ENCODE peak calls at places on chromosomes 3 and 15, in ten cellular contexts. R, Y, W, O, N, A, H, P, B and C are unnamed samples.

GRCh38 chr15:85168642-85169173 is 187.1 kb downstream of the PDE8A start:
- DNase-seq in R (peak; percentile 9), Y (no peak), W (peak; percentile 43), O (peak; percentile 21), N (peak; percentile 78), A (peak; percentile 77), H (no peak), P (peak; percentile 29), B (no peak), C (peak; percentile 39)

GRCh38 chr3:187935623-187936156 is 190.4 kb upstream of the BCL6 start:
- DNase-seq in R (peak; percentile 4), Y (peak; percentile 58), W (no peak), O (no peak), N (no peak), A (no peak), H (no peak), P (peak; percentile 56), B (no peak), C (peak; percentile 37)

GRCh38 chr3:61452536-61452991 is 108.8 kb upstream of the PTPRG start:
- DNase-seq in R (no peak), Y (no peak), W (no peak), O (no peak), N (no peak), A (no peak), H (no peak), P (no peak), B (no peak), C (no peak)

GRCh38 chr3:51388286-51389029 is 2.6 kb upstream of the RBM15B start:
- DNase-seq in R (no peak), Y (peak; percentile 52), W (no peak), O (no peak), N (no peak), A (peak; percentile 91), H (no peak), P (no peak), B (no peak), C (no peak)

GRCh38 chr3:78013653-78014052 is 973.8 kb downstream of the ROBO2 start:
- DNase-seq in R (no peak), Y (no peak), W (no peak), O (no peak), N (no peak), A (no peak), H (no peak), P (no peak), B (no peak), C (no peak)

GRCh38 chr15:60704129-60704528 is 225.2 kb upstream of the ICE2 start:
- DNase-seq in R (peak; percentile 14), Y (no peak), W (no peak), O (no peak), N (no peak), A (no peak), H (no peak), P (no peak), B (no peak), C (peak; percentile 79)

GRCh38 chr15:81480645-81481053 is 106.6 kb upstream of the TMC3 start:
- DNase-seq in R (no peak), Y (peak; percentile 35), W (peak; percentile 22), O (peak; percentile 75), N (no peak), A (peak; percentile 79), H (peak; percentile 17), P (no peak), B (peak; percentile 23), C (peak; percentile 37)

GRCh38 chr15:56491110-56491722 is 26.3 kb upstream of the MNS1 start:
- DNase-seq in R (peak; percentile 13), Y (peak; percentile 77), W (peak; percentile 75), O (peak; percentile 89), N (peak; percentile 48), A (peak; percentile 79), H (peak; percentile 63), P (peak; percentile 49), B (peak; percentile 84), C (peak; percentile 19)

DNA sequence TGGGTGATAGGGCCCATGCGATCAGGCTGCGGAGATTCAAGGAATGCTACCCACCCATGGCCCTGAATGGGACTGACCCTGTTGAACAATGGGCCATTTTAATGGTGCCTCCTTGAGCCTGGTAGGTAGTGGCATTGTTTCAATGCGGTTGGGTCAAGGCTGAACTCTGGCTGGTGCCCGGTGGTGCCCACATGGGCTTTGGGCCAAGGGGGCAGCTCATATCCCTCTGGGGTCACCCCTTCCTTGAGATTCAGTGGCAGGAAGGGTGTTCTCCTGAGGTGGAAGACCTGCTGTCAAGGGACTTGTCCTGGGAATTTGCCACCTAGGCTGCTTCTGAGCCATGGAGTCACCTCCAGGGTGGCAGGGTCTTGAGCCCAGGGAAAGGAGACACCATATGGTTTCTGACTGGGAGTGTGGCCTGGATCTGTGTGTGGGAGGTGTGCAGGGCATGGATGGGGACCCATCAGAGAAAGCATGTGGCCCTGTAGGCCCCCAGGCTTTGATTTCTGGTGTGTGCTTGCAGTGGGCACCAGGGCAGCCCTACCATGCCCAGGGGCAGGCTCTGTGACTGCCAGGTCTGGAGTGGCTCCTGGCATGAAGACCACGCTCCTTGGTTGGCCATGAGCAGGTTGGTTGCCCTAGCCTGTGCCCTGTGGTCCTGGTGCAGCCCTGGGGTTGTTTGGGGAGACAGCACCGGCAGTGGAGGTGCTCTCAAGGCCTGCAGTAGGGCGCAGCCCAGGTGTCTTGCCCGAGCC is 199.9 kb downstream of the UBE3A start:
- DNase-seq in R (no peak), Y (peak; percentile 22), W (no peak), O (no peak), N (no peak), A (no peak), H (no peak), P (no peak), B (no peak), C (peak; percentile 22)
- H3K9me3 ChIP-seq in R (no peaks in the 10 kb centered on the region), Y (no peaks in the 10 kb centered on the region), W (no peaks in the 10 kb centered on the region), O (no peaks in the 10 kb centered on the region), N (peaks cover 77% of the 10 kb centered on the region), A (peaks cover 4% of the 10 kb centered on the region), H (no peaks in the 10 kb centered on the region), P (no peaks in the 10 kb centered on the region), B (peaks cover 15% of the 10 kb centered on the region), C (no peaks in the 10 kb centered on the region)

DNA sequence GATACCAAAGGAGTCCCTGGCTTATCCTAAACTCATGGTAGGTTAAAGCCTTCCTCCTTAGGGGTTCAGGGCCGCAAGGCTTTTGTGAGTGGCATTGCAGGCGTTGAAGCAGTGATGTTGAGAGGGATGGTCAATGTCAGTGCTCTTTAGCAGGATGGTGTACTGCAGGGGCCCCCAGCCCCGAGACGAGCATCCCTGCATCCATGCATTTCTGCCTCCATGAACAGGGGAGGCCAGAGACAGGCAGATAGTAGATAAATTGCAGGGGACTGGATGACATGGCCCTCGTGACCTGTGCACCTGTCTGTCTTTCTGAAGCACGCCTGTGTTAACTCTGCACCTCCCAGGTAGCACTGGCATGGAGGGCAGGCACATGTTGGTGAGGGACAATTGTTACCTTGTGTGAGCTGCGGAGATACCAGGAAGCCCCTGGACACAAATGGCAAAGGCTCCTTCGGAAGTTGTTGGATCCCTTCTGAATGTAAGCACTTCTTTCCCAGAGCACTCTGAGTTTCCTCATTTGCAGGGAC is 133.5 kb downstream of the SNRPN start:
- DNase-seq in R (no peak), Y (no peak), W (no peak), O (no peak), N (no peak), A (no peak), H (no peak), P (no peak), B (no peak), C (no peak)
- H3K9me3 ChIP-seq in R (peaks cover 62% of the 10 kb centered on the region), Y (peaks cover 35% of the 10 kb centered on the region), W (peaks cover 31% of the 10 kb centered on the region), O (no peaks in the 10 kb centered on the region), N (peaks cover 93% of the 10 kb centered on the region), A (peaks cover 24% of the 10 kb centered on the region), H (no peaks in the 10 kb centered on the region), P (no peaks in the 10 kb centered on the region), B (peaks cover 28% of the 10 kb centered on the region), C (peaks cover 77% of the 10 kb centered on the region)

GRCh38 chr15:22239806-22240180 is 159.5 kb downstream of the OR4M2 start:
- DNase-seq in R (no peak), Y (no peak), W (no peak), O (no peak), N (no peak), A (no peak), H (no peak), P (no peak), B (no peak), C (no peak)

GRCh38 chr15:22240951-22241350 is 160.6 kb downstream of the OR4M2 start:
- DNase-seq in R (no peak), Y (no peak), W (no peak), O (no peak), N (no peak), A (no peak), H (no peak), P (no peak), B (no peak), C (no peak)

GRCh38 chr15:22240403-22240802 is 160.1 kb downstream of the OR4M2 start:
- DNase-seq in R (no peak), Y (no peak), W (no peak), O (no peak), N (no peak), A (no peak), H (no peak), P (no peak), B (no peak), C (no peak)

GRCh38 chr15:22236469-22236868 is 156.1 kb downstream of the OR4M2 start:
- DNase-seq in R (no peak), Y (no peak), W (no peak), O (no peak), N (no peak), A (no peak), H (no peak), P (no peak), B (no peak), C (no peak)

GRCh38 chr15:22237891-22238275 is 157.6 kb downstream of the OR4M2 start:
- DNase-seq in R (no peak), Y (no peak), W (no peak), O (no peak), N (no peak), A (no peak), H (no peak), P (no peak), B (no peak), C (no peak)
- H3K9me3 ChIP-seq in R (no peaks in the 10 kb centered on the region), Y (no peaks in the 10 kb centered on the region), W (no peaks in the 10 kb centered on the region), O (peaks cover 6% of the 10 kb centered on the region), N (no peaks in the 10 kb centered on the region), A (peaks cover 30% of the 10 kb centered on the region), H (no peaks in the 10 kb centered on the region), P (no peaks in the 10 kb centered on the region), B (no peaks in the 10 kb centered on the region), C (no peaks in the 10 kb centered on the region)

GRCh38 chr3:14808502-14809266 is 10.1 kb upstream of the FGD5 start:
- DNase-seq in R (no peak), Y (no peak), W (no peak), O (no peak), N (no peak), A (no peak), H (no peak), P (no peak), B (no peak), C (no peak)

GRCh38 chr3:14804835-14805780 is 13.7 kb upstream of the FGD5 start:
- DNase-seq in R (no peak), Y (no peak), W (no peak), O (no peak), N (no peak), A (peak; percentile 31), H (no peak), P (no peak), B (no peak), C (no peak)

GRCh38 chr3:14808025-14808424 is 10.7 kb upstream of the FGD5 start:
- DNase-seq in R (no peak), Y (no peak), W (no peak), O (no peak), N (no peak), A (no peak), H (no peak), P (no peak), B (no peak), C (no peak)

GRCh38 chr3:14805946-14806537 is 12.7 kb upstream of the FGD5 start:
- DNase-seq in R (no peak), Y (no peak), W (no peak), O (no peak), N (no peak), A (no peak), H (no peak), P (no peak), B (no peak), C (no peak)

DNA sequence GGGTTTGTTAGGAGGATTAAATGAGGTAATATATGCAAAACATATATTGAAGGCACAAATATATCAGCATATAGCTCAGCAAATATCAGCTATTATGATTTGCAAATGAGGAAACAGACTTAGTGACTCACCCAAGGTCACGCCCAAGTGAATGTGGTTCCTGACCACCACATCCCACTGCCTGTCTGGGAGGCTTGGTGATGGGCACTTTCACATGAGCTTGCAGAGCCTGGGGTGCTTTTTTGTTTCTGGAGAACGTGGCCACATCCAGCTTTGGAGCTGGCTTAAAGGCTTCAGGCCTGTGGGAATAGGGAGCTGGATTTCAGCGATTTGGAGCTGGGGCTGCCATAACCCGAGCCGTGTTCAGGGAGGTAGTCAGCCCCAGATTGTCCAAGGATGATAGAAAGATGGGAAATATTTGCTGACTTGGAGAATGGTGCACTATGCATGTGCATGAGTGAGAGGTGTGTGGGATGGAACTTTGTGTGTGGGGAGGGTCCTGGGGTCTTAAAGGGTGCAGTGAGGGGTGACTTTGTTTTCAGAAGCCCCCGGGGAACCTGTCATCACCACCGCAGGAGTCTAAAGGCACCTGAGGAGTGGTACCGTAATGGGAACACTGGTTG is 12.0 kb upstream of the FGD5 start:
- DNase-seq in R (no peak), Y (no peak), W (no peak), O (peak; percentile 56), N (no peak), A (peak; percentile 34), H (no peak), P (no peak), B (peak; percentile 18), C (no peak)
- H3K9me3 ChIP-seq in R (no peaks in the 10 kb centered on the region), Y (no peaks in the 10 kb centered on the region), W (no peaks in the 10 kb centered on the region), O (no peaks in the 10 kb centered on the region), N (no peaks in the 10 kb centered on the region), A (no peaks in the 10 kb centered on the region), H (no peaks in the 10 kb centered on the region), P (no peaks in the 10 kb centered on the region), B (no peaks in the 10 kb centered on the region), C (no peaks in the 10 kb centered on the region)